ENCODE peak calls at places on chromosomes 7 and 10, in seven cellular contexts. S, Y, M, A, G, B and R are unnamed samples.

GRCh38 chr7:36814311-36814710 is 90.0 kb upstream of the AOAH start:
- DNase-seq in B (no peak), M (no peak), G (no peak), Y (no peak), S (no peak), A (no peak), R (no peak)

GRCh38 chr10:96271017-96271815 is at the start of gene BLNK:
- DNase-seq in B (no peak), Y (no peak), M (no peak), G (peak; percentile 70), S (peak; percentile 28), A (no peak), R (no peak)

GRCh38 chr10:79065091-79065551 is 3.6 kb upstream of the ZMIZ1 start:
- DNase-seq in A (no peak), G (no peak), M (no peak), S (no peak), B (no peak), Y (no peak), R (no peak)

GRCh38 chr10:28302012-28302667 is 724 bp downstream of the MPP7 start:
- DNase-seq in Y (no peak), S (no peak), M (no peak), B (no peak), A (no peak), G (peak; percentile 67), R (no peak)

GRCh38 chr10:24951201-24952145 is 933 bp downstream of the PRTFDC1 start:
- DNase-seq in A (no peak), Y (no peak), M (peak; percentile 57), G (no peak), B (peak; percentile 23), S (peak; percentile 20), R (no peak)

GRCh38 chr10:105800626-105801025 is 1159.5 kb downstream of the SORCS3 start:
- DNase-seq in S (no peak), M (no peak), B (no peak), A (no peak), Y (peak; percentile 81), G (no peak), R (no peak)

GRCh38 chr10:119211625-119212441 is 4.5 kb downstream of the GRK5 start:
- DNase-seq in G (peak; percentile 36), Y (no peak), S (no peak), B (peak; percentile 32), M (no peak), A (no peak), R (peak; percentile 20)

GRCh38 chr7:77439572-77439971 is 23.4 kb upstream of the GSAP start:
- DNase-seq in M (no peak), B (peak; percentile 35), Y (no peak), G (no peak), A (no peak), S (no peak), R (peak; percentile 26)

GRCh38 chr7:155090647-155091046 is 20.5 kb downstream of the HTR5A start:
- DNase-seq in M (no peak), Y (no peak), A (peak; percentile 31), G (no peak), S (no peak), B (no peak), R (no peak)

GRCh38 chr10:124403548-124403947 is 15.2 kb downstream of the OAT start:
- DNase-seq in A (no peak), M (no peak), B (peak; percentile 78), G (peak; percentile 92), Y (peak; percentile 81), S (peak; percentile 78), R (peak; percentile 50)

GRCh38 chr7:44291733-44292395 is 33.5 kb downstream of the CAMK2B start:
- DNase-seq in G (no peak), M (no peak), Y (no peak), S (no peak), B (no peak), A (no peak), R (no peak)

GRCh38 chr10:42753126-42753506 is 29.5 kb upstream of the BMS1 start:
- DNase-seq in S (peak; percentile 74), G (peak; percentile 77), B (peak; percentile 71), M (peak; percentile 21), Y (peak; percentile 8), A (peak; percentile 78), R (peak; percentile 14)

GRCh38 chr10:75062191-75062849 is 49.1 kb upstream of the SAMD8 start:
- DNase-seq in Y (peak; percentile 97), S (no peak), B (no peak), G (peak; percentile 69), M (no peak), A (no peak), R (no peak)

GRCh38 chr7:155208681-155209477 is 88.8 kb upstream of the INSIG1 start:
- DNase-seq in Y (no peak), S (no peak), G (peak; percentile 35), A (no peak), M (no peak), B (peak; percentile 59), R (no peak)